ENCODE peak calls at places on chromosomes 1 and 21, in eight cellular contexts. T is cardiac fibroblast, G is psoas muscle, A is suprapubic skin, K is left lung, J is RWPE1, B is HFF-Myc, M is hepatocyte. C is an unnamed sample.

GRCh38 chr21:15422761-15423160 is 307.0 kb upstream of the USP25 start:
- DNase-seq in T (peak; percentile 73), G (no peak), A (no peak), K (no peak), J (peak; percentile 56), B (peak; percentile 3), M (no peak), C (no peak)

GRCh38 chr1:22573237-22573636 is 9.9 kb downstream of the EPHA8 start:
- DNase-seq in T (no peak), G (no peak), A (no peak), K (no peak), J (no peak), B (no peak), M (no peak), C (no peak)

GRCh38 chr1:23191199-23191598 is 22.5 kb upstream of the LUZP1 start:
- DNase-seq in T (no peak), G (no peak), A (no peak), K (no peak), J (no peak), B (no peak), M (no peak), C (no peak)

GRCh38 chr1:159469921-159470595 is 30.5 kb downstream of the OR10J1 start:
- DNase-seq in T (peak; percentile 58), G (no peak), A (no peak), K (no peak), J (no peak), B (no peak), M (no peak), C (no peak)

GRCh38 chr1:87950369-87950768 is 621.7 kb downstream of the LMO4 start:
- DNase-seq in T (no peak), G (no peak), A (no peak), K (no peak), J (no peak), B (no peak), M (no peak), C (no peak)

GRCh38 chr1:15833069-15833679 is 14.3 kb upstream of the SPEN start:
- DNase-seq in T (no peak), G (peak; percentile 77), A (peak; percentile 85), K (peak; percentile 74), J (peak; percentile 46), B (no peak), M (no peak), C (no peak)

GRCh38 chr1:21468597-21468996 is 28.7 kb downstream of the NBPF3 start:
- DNase-seq in T (peak; percentile 50), G (no peak), A (no peak), K (no peak), J (no peak), B (no peak), M (peak; percentile 26), C (no peak)

GRCh38 chr1:226110249-226111108 is 48.0 kb downstream of the H3-3A start:
- DNase-seq in T (peak; percentile 87), G (peak; percentile 84), A (no peak), K (peak; percentile 73), J (peak; percentile 70), B (no peak), M (peak; percentile 79), C (no peak)

GRCh38 chr1:226653311-226653921 is 85.7 kb downstream of the ITPKB start:
- DNase-seq in T (no peak), G (peak; percentile 36), A (no peak), K (no peak), J (no peak), B (no peak), M (no peak), C (no peak)

GRCh38 chr1:56473582-56474270 is 105.6 kb downstream of the PLPP3 start:
- DNase-seq in T (peak; percentile 41), G (no peak), A (no peak), K (no peak), J (no peak), B (no peak), M (no peak), C (no peak)

GRCh38 chr1:108211014-108211413 is 10.9 kb upstream of the SLC25A24 start:
- DNase-seq in T (no peak), G (no peak), A (no peak), K (no peak), J (no peak), B (no peak), M (no peak), C (no peak)

GRCh38 chr1:84122780-84123382 is 21.2 kb upstream of the PRKACB start:
- DNase-seq in T (peak; percentile 72), G (no peak), A (no peak), K (no peak), J (peak; percentile 26), B (peak; percentile 16), M (peak; percentile 68), C (peak; percentile 31)

GRCh38 chr21:41477641-41478318 is 30.2 kb downstream of the TMPRSS2 start:
- DNase-seq in T (peak; percentile 21), G (no peak), A (no peak), K (no peak), J (no peak), B (no peak), M (no peak), C (no peak)

GRCh38 chr1:30312226-30312625 is 411.2 kb downstream of the MATN1 start:
- DNase-seq in T (no peak), G (peak; percentile 8), A (peak; percentile 45), K (peak; percentile 6), J (no peak), B (no peak), M (no peak), C (no peak)

GRCh38 chr1:66271904-66272254 is 262.1 kb upstream of the SGIP1 start:
- DNase-seq in T (peak; percentile 73), G (peak; percentile 67), A (no peak), K (peak; percentile 76), J (peak; percentile 38), B (no peak), M (no peak), C (no peak)

GRCh38 chr21:33396966-33397365 is 6.2 kb upstream of the IFNGR2 start:
- DNase-seq in T (peak; percentile 90), G (no peak), A (no peak), K (no peak), J (no peak), B (no peak), M (peak; percentile 29), C (no peak)

GRCh38 chr1:2830761-2831425 is 29.4 kb upstream of the TTC34 start:
- DNase-seq in T (no peak), G (peak; percentile 30), A (no peak), K (no peak), J (no peak), B (no peak), M (no peak), C (no peak)

GRCh38 chr21:31557956-31558838 is 101.3 kb upstream of the SOD1 start:
- DNase-seq in T (peak; percentile 12), G (no peak), A (no peak), K (no peak), J (peak; percentile 23), B (no peak), M (peak; percentile 64), C (no peak)

GRCh38 chr21:31559368-31560119 is 99.9 kb upstream of the SOD1 start:
- DNase-seq in T (peak; percentile 97), G (peak; percentile 91), A (peak; percentile 84), K (peak; percentile 89), J (peak; percentile 98), B (peak; percentile 31), M (peak; percentile 95), C (peak; percentile 93)

GRCh38 chr21:31557421-31557955 is 102.0 kb upstream of the SOD1 start:
- DNase-seq in T (no peak), G (no peak), A (no peak), K (no peak), J (no peak), B (no peak), M (peak; percentile 30), C (no peak)

GRCh38 chr21:31560479-31560878 is 99.0 kb upstream of the SOD1 start:
- DNase-seq in T (no peak), G (no peak), A (no peak), K (no peak), J (no peak), B (no peak), M (no peak), C (no peak)

GRCh38 chr21:31558839-31559367 is 100.6 kb upstream of the SOD1 start:
- DNase-seq in T (peak; percentile 96), G (peak; percentile 87), A (no peak), K (peak; percentile 88), J (peak; percentile 96), B (peak; percentile 29), M (peak; percentile 96), C (peak; percentile 42)
- TF ChIP-seq CTCF in T (no peak), G (no peak), A (peak; percentile 29), K (no peak), J (peak; percentile 54), B (no peak), M (peak; percentile 34), C (no peak)

DNA sequence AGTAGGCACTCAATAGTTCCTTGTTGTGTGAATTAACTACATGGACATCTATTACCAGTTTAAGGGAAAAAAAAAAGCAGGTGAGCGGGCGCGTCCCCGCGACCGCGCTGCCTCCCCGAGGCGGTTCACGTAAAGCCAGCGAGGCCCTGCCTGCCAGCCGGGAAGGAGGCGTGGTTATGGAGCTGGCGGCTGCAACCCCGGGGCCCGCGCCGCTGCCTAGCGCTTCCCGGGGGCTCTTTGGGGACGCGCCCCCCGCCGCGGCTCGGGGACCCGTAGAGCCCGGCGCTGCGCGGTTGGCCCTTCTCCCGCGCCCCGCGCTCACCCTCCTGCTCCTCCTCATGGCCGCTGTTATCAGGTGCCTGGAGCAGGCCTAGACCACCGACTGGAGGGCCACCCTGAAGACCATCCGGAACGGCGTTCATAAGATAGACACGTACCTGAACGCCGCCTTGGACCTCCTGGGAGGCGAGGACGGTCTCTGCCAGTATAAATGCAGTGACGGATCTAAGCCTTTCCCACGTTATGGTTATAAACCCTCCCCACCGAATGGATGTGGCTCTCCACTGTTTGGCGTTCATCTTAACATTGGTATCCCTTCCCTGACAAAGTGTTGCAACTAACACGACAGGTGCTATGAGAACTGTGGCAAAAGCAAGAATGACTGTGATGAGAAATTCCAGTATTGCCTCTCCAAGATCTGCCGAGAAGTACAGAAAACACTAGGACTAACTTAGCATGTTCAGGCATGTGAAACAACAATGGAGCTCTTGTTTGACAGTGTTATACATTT is 2.6 kb upstream of the CC2D1B start:
- DNase-seq in T (peak; percentile 48), G (peak; percentile 71), A (no peak), K (peak; percentile 74), J (peak; percentile 55), B (no peak), M (peak; percentile 87), C (no peak)
- TF ChIP-seq CTCF in T (peak; percentile 22), G (peak; percentile 5), A (no peak), K (no peak), J (peak; percentile 44), B (no peak), M (peak; percentile 22), C (no peak)

GRCh38 chr1:94083653-94084052 is 37.3 kb downstream of the ABCA4 start:
- DNase-seq in T (no peak), G (no peak), A (no peak), K (no peak), J (no peak), B (no peak), M (no peak), C (no peak)
- TF ChIP-seq CTCF in T (no peak), G (no peak), A (no peak), K (no peak), J (no peak), B (no peak), M (no peak), C (no peak)

DNA sequence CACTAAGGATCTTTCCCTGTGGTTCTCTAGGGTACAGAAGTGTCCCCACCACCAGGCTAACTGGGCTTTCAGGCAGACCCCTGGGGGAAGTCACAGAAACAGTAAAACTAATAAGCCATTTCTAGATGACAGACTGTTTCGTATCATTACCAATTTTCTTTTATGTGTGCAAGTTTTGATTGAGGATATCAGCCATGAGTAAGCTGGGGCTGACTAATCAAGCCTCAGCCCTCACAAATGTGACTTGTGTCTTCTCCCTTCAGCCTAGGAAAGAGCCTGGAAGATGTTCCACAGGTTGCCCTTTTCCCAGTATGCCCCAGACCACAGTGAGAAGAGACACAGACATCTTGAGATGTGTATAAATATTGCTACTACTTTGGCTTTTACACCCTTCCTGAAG is 10.5 kb downstream of the PTGFRN start:
- DNase-seq in T (no peak), G (no peak), A (no peak), K (no peak), J (no peak), B (no peak), M (no peak), C (no peak)
- TF ChIP-seq CTCF in T (no peak), G (no peak), A (no peak), K (no peak), J (no peak), B (no peak), M (no peak), C (no peak)